ENCODE peak calls at places on chromosome 11, in ten cellular contexts. M, F, C, N, O, U, D, P, G and S are unnamed samples.

GRCh38 chr11:64036081-64037026 is 623 bp downstream of the FLRT1 start:
- DNase-seq in D (no peak), P (no peak), N (peak), O (peak), F (peak), G (no peak), M (peak), U (no peak), C (no peak), S (peak)

GRCh38 chr11:66100272-66101037 is 30.4 kb downstream of the PACS1 start:
- DNase-seq in M (no peak), N (peak), G (peak), C (peak), U (peak), F (peak), P (peak), O (peak), D (peak), S (no peak)

GRCh38 chr11:2569321-2569721 is 124.5 kb downstream of the KCNQ1 start:
- DNase-seq in M (no peak), O (no peak), D (no peak), P (no peak), U (no peak), C (peak), G (no peak), N (no peak), F (no peak), S (no peak)

GRCh38 chr11:76347391-76347790 is 33.5 kb downstream of the THAP12 start:
- DNase-seq in O (no peak), N (peak), M (no peak), F (no peak), D (no peak), P (no peak), U (no peak), G (no peak), C (no peak), S (no peak)

GRCh38 chr11:134228625-134229024 is 4.2 kb downstream of the VPS26B start:
- DNase-seq in P (peak), D (peak), F (no peak), N (peak), G (no peak), O (no peak), U (no peak), C (no peak), M (no peak), S (no peak)

GRCh38 chr11:112279901-112280267 is 19.2 kb upstream of the PLET1 start:
- DNase-seq in N (peak), U (peak), P (peak), M (peak), O (peak), F (no peak), C (peak), G (peak), D (peak), S (peak)

GRCh38 chr11:82810326-82810725 is 76.7 kb upstream of the FAM181B start:
- DNase-seq in M (no peak), G (no peak), U (no peak), F (no peak), P (no peak), D (no peak), O (no peak), C (no peak), N (no peak), S (no peak)

GRCh38 chr11:73749118-73749517 is 11.8 kb downstream of the RAB6A start:
- DNase-seq in U (no peak), O (no peak), P (no peak), G (no peak), C (no peak), D (no peak), N (no peak), F (no peak), M (no peak), S (no peak)

GRCh38 chr11:29260939-29261705 is 755.7 kb downstream of the KCNA4 start:
- DNase-seq in P (no peak), N (peak), F (no peak), D (no peak), O (no peak), M (peak), C (no peak), G (no peak), U (no peak), S (no peak)

GRCh38 chr11:69644071-69644961 is 3.4 kb downstream of the CCND1 start:
- DNase-seq in F (peak), M (peak), C (peak), N (peak), O (peak), P (no peak), U (no peak), G (peak), D (no peak), S (peak)

GRCh38 chr11:79694368-79694767 is 253.5 kb upstream of the TENM4 start:
- DNase-seq in U (no peak), F (no peak), G (no peak), C (no peak), M (no peak), N (no peak), O (no peak), P (no peak), D (no peak), S (no peak)

GRCh38 chr11:134639586-134640330 is 227.7 kb upstream of the B3GAT1 start:
- DNase-seq in G (no peak), N (no peak), P (no peak), U (no peak), F (peak), C (no peak), O (no peak), D (no peak), M (no peak), S (no peak)

GRCh38 chr11:124724854-124725718 is 14.7 kb upstream of the NRGN start:
- DNase-seq in M (no peak), C (no peak), P (peak), N (no peak), D (no peak), F (peak), G (peak), U (peak), O (peak), S (no peak)

GRCh38 chr11:47979378-47980092 is 824 bp upstream of the PTPRJ start:
- DNase-seq in F (no peak), C (no peak), D (no peak), G (no peak), M (no peak), P (peak), N (no peak), U (no peak), O (no peak), S (peak)